ENCODE peak calls at places on chromosomes 2 and 18, in five cellular contexts. D, U, E, I and Y are unnamed samples.
A peak's percentile ranks its signal among the peaks of the same experiment; 100 is the strongest.

GRCh38 chr18:57149031-57149430 is 2.1 kb downstream of the BOD1L2 start:
- DNase-seq in D (no peak), I (no peak), E (no peak), U (no peak), Y (no peak)

GRCh38 chr2:102021776-102022175 is 30.0 kb downstream of the IL1R2 start:
- DNase-seq in I (peak; percentile 48), E (no peak), U (no peak), D (no peak), Y (no peak)

GRCh38 chr18:58402247-58402646 is 226.6 kb downstream of the ALPK2 start:
- DNase-seq in U (no peak), I (no peak), E (no peak), D (no peak), Y (no peak)

GRCh38 chr2:37507069-37507410 is 162.6 kb downstream of the QPCT start:
- DNase-seq in D (no peak), E (no peak), I (no peak), U (no peak), Y (no peak)

GRCh38 chr2:100881629-100882028 is 61.7 kb downstream of the NPAS2 start:
- DNase-seq in I (no peak), D (no peak), E (no peak), U (no peak), Y (no peak)

GRCh38 chr2:172985139-172985874 is 90.3 kb upstream of the MAP3K20 start:
- DNase-seq in E (peak; percentile 78), U (no peak), D (no peak), I (peak; percentile 58), Y (peak; percentile 61)

GRCh38 chr2:189517847-189518535 is 62.6 kb downstream of the SLC40A1 start:
- DNase-seq in E (no peak), D (no peak), U (no peak), I (no peak), Y (no peak)

GRCh38 chr2:213723051-213723560 is 438.8 kb downstream of the SPAG16 start:
- DNase-seq in D (no peak), U (no peak), E (no peak), I (no peak), Y (no peak)

GRCh38 chr2:222884765-222885424 is 24.1 kb downstream of the ACSL3 start:
- DNase-seq in D (no peak), E (no peak), I (no peak), U (no peak), Y (no peak)

GRCh38 chr2:46334389-46335345 is 37.5 kb downstream of the EPAS1 start:
- DNase-seq in U (no peak), I (peak; percentile 75), E (no peak), D (no peak), Y (no peak)

GRCh38 chr18:6414723-6415362 is at the start of gene L3MBTL4:
- DNase-seq in E (no peak), I (no peak), D (no peak), U (no peak), Y (peak; percentile 71)

GRCh38 chr2:54557601-54558187 is 101.6 kb downstream of the SPTBN1 start:
- DNase-seq in D (peak; percentile 74), U (peak; percentile 66), E (peak; percentile 33), I (peak; percentile 73), Y (peak; percentile 58)

GRCh38 chr2:96953611-96954489 is 32.5 kb downstream of the FAM178B start:
- DNase-seq in E (no peak), D (no peak), I (no peak), U (peak; percentile 14), Y (no peak)

GRCh38 chr2:100142393-100142792 is at the start of gene AFF3:
- DNase-seq in I (no peak), U (peak; percentile 2), E (no peak), D (peak; percentile 27), Y (no peak)

GRCh38 chr2:238879621-238880377 is 31.9 kb downstream of the TWIST2 start:
- DNase-seq in U (no peak), E (no peak), I (no peak), D (no peak), Y (no peak)

GRCh38 chr18:61336766-61337165 is 3.5 kb downstream of the CDH20 start:
- DNase-seq in E (no peak), I (no peak), D (no peak), U (no peak), Y (no peak)

GRCh38 chr2:196403471-196403870 is 232.1 kb upstream of the STK17B start:
- DNase-seq in U (no peak), I (peak; percentile 85), D (no peak), E (no peak), Y (no peak)

GRCh38 chr2:7118606-7119503 is 201.6 kb downstream of the RNF144A start:
- DNase-seq in D (no peak), U (no peak), E (peak; percentile 36), I (no peak), Y (no peak)

GRCh38 chr2:14760169-14760568 is 127.7 kb downstream of the LRATD1 start:
- DNase-seq in I (no peak), E (no peak), U (no peak), D (no peak), Y (no peak)

GRCh38 chr2:14756981-14757657 is 124.6 kb downstream of the LRATD1 start:
- DNase-seq in U (no peak), E (no peak), D (no peak), I (no peak), Y (no peak)

GRCh38 chr2:14759086-14759485 is 126.6 kb downstream of the LRATD1 start:
- DNase-seq in U (no peak), I (no peak), D (no peak), E (no peak), Y (no peak)

GRCh38 chr2:14752294-14752693 is 119.8 kb downstream of the LRATD1 start:
- DNase-seq in I (no peak), E (no peak), U (no peak), D (no peak), Y (no peak)

GRCh38 chr2:14756122-14756541 is 123.6 kb downstream of the LRATD1 start:
- DNase-seq in U (no peak), D (no peak), E (no peak), I (no peak), Y (no peak)
- H3K27ac ChIP-seq in U (no peak overlapping the region), D (no peak overlapping the region), E (no peak overlapping the region), I (no peak overlapping the region), Y (no peak overlapping the region)

GRCh38 chr2:240970816-240971215 is 27.6 kb upstream of the SNED1 start:
- DNase-seq in U (no peak), E (no peak), I (no peak), D (no peak), Y (no peak)

GRCh38 chr2:240970104-240970503 is 28.3 kb upstream of the SNED1 start:
- DNase-seq in U (no peak), I (no peak), E (no peak), D (no peak), Y (no peak)

GRCh38 chr2:240972201-240972600 is 26.2 kb upstream of the SNED1 start:
- DNase-seq in I (no peak), E (no peak), D (no peak), U (no peak), Y (no peak)

GRCh38 chr2:240974771-240975572 is 23.4 kb upstream of the SNED1 start:
- DNase-seq in U (no peak), I (no peak), E (no peak), D (no peak), Y (no peak)

GRCh38 chr2:240972636-240973521 is 25.5 kb upstream of the SNED1 start:
- DNase-seq in I (no peak), E (no peak), D (no peak), U (no peak), Y (no peak)
- H3K4me3 ChIP-seq in I (no peak overlapping the region), E (no peak overlapping the region), D (no peak overlapping the region), U (no peak overlapping the region), Y (no peak overlapping the region)

GRCh38 chr18:23992119-23992940 is 22.2 kb upstream of the TTC39C start:
- DNase-seq in I (no peak), E (no peak), U (no peak), D (peak; percentile 55), Y (peak; percentile 51)

GRCh38 chr18:23994361-23994902 is 20.1 kb upstream of the TTC39C start:
- DNase-seq in E (no peak), I (peak; percentile 58), D (peak; percentile 47), U (no peak), Y (peak; percentile 76)

GRCh38 chr18:23995180-23995579 is 19.4 kb upstream of the TTC39C start:
- DNase-seq in E (no peak), U (no peak), D (no peak), I (no peak), Y (no peak)

GRCh38 chr18:23990474-23991410 is 23.8 kb upstream of the TTC39C start:
- DNase-seq in D (no peak), I (no peak), U (no peak), E (no peak), Y (no peak)

GRCh38 chr18:23992941-23993280 is 21.6 kb upstream of the TTC39C start:
- DNase-seq in U (no peak), E (no peak), D (no peak), I (no peak), Y (no peak)
- H3K27ac ChIP-seq in U (no peak overlapping the region), E (no peak overlapping the region), D (peak overlapping the region; percentile 52), I (no peak overlapping the region), Y (no peak overlapping the region)

GRCh38 chr2:240819404-240820013 is 510 bp downstream of the KIF1A start:
- DNase-seq in D (no peak), I (no peak), U (no peak), E (no peak), Y (no peak)

GRCh38 chr2:240818293-240818542 is 1.8 kb downstream of the KIF1A start:
- DNase-seq in E (no peak), I (no peak), D (no peak), U (no peak), Y (no peak)

GRCh38 chr2:240820014-240820606 is at the start of gene KIF1A:
- DNase-seq in E (no peak), I (no peak), D (no peak), U (no peak), Y (no peak)

GRCh38 chr2:240817496-240818292 is 2.3 kb downstream of the KIF1A start:
- DNase-seq in E (no peak), U (no peak), I (no peak), D (no peak), Y (no peak)

DNA sequence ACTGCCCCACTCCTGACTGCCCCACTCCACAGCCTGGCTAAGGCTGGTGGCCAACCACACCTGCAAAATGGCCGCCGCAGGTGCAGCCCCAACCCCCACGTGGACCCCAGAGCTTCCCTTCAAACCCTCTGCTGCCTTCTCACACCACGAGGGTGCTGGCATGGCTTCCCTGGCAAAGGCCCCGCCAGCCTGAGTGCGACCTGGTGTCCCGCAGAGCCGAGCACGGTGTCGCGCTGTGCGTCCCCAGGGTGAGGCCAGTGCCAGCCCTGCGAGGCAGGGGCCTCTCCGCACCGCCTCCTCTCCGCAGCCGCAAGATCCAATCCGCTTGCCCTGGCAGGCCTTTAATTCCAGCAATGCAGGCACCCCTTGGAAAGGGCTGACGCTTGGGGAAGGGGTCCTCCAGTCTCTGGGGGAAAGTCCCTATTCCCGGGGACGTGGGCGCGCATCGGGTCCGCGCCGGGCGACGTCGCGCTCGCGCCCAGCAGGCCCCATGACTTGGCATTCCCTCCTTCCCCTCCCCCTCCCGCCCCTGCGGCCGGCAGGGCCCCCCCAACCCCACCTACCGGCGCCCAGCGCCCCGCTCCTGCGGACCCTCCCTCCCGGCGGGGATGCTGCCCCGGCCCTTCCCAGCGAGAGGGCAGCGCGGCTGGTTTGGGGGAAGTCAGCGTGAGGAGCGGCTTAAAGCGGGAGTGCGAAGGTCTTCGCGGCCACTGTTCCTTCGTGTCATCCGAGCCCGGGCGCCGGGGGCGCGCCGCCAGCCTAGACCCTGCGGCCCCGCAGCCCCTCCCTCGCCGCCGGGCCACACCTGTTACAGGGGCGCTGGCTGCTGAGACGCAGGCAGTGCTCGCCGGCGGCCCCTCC is 1.2 kb downstream of the KIF1A start:
- DNase-seq in D (no peak), U (no peak), I (no peak), E (no peak), Y (no peak)
- H3K4me3 ChIP-seq in D (no peak overlapping the region), U (no peak overlapping the region), I (no peak overlapping the region), E (peak overlapping the region; percentile 58), Y (no peak overlapping the region)